ENCODE peak calls at places on chromosomes 5 and 9, in seven cellular contexts. I, F, V, E, M, N and Y are unnamed samples.

GRCh38 chr5:126801174-126801991 is 24.4 kb downstream of the LMNB1 start:
- DNase-seq in V (no peak), M (no peak), I (no peak), E (no peak), F (no peak), N (no peak), Y (no peak)

GRCh38 chr5:57324888-57325287 is 151.0 kb downstream of the GPBP1 start:
- DNase-seq in V (no peak), M (no peak), I (peak; percentile 21), E (no peak), F (no peak), N (no peak), Y (no peak)

GRCh38 chr5:31113101-31113500 is 80.4 kb upstream of the CDH6 start:
- DNase-seq in I (peak; percentile 63), V (no peak), N (no peak), E (no peak), M (peak; percentile 88), F (no peak), Y (peak; percentile 31)

GRCh38 chr5:60257852-60258251 is 364.3 kb upstream of the PDE4D start:
- DNase-seq in M (no peak), F (no peak), V (no peak), E (no peak), N (no peak), I (no peak), Y (no peak)

GRCh38 chr5:2174572-2174971 is 291.8 kb upstream of the IRX4 start:
- DNase-seq in N (no peak), M (no peak), F (no peak), V (no peak), E (no peak), I (no peak), Y (no peak)

GRCh38 chr9:136965771-136966484 is 11.4 kb upstream of the PTGDS start:
- DNase-seq in N (no peak), I (no peak), F (no peak), V (no peak), M (no peak), E (no peak), Y (no peak)

GRCh38 chr9:133701981-133702797 is 36.0 kb downstream of the SARDH start:
- DNase-seq in I (no peak), F (no peak), V (no peak), N (no peak), M (peak; percentile 15), E (no peak), Y (no peak)

GRCh38 chr9:113519401-113520108 is 56.0 kb downstream of the RGS3 start:
- DNase-seq in M (peak; percentile 29), I (peak; percentile 24), V (no peak), E (no peak), F (no peak), N (no peak), Y (peak; percentile 76)

GRCh38 chr9:107861075-107861474 is 371.5 kb upstream of the KLF4 start:
- DNase-seq in V (no peak), F (no peak), M (no peak), N (no peak), E (no peak), I (no peak), Y (no peak)

GRCh38 chr5:67607958-67608357 is 411.4 kb upstream of the CD180 start:
- DNase-seq in N (no peak), M (no peak), E (no peak), V (no peak), F (no peak), I (no peak), Y (no peak)

GRCh38 chr5:32444191-32444945 is at the start of gene ZFR:
- DNase-seq in E (peak; percentile 58), F (peak; percentile 75), V (peak; percentile 96), M (peak; percentile 85), N (peak; percentile 93), I (peak; percentile 99), Y (peak; percentile 80)

GRCh38 chr9:75892168-75892901 is 1.9 kb downstream of the PCSK5 start:
- DNase-seq in M (no peak), V (peak; percentile 63), E (no peak), N (no peak), I (peak; percentile 10), F (no peak), Y (no peak)

GRCh38 chr5:42591026-42591425 is 165.6 kb upstream of the CCDC152 start:
- DNase-seq in I (no peak), M (no peak), V (peak; percentile 89), F (no peak), N (no peak), E (no peak), Y (no peak)

GRCh38 chr9:134564431-134565170 is 77.0 kb upstream of the COL5A1 start:
- DNase-seq in V (peak; percentile 53), I (peak; percentile 74), F (no peak), N (no peak), E (peak; percentile 58), M (peak; percentile 94), Y (peak; percentile 51)

GRCh38 chr5:132501961-132502931 is 11.7 kb upstream of the IRF1 start:
- DNase-seq in N (no peak), E (no peak), M (peak; percentile 69), I (no peak), F (no peak), V (no peak), Y (no peak)

GRCh38 chr9:37747271-37747753 is 6.3 kb upstream of the TRMT10B start:
- DNase-seq in M (peak; percentile 78), I (peak; percentile 88), E (no peak), N (peak; percentile 26), F (peak; percentile 58), V (peak; percentile 83), Y (peak; percentile 38)

GRCh38 chr5:372911-373709 is 51.6 kb downstream of the AHRR start:
- DNase-seq in V (no peak), M (no peak), N (no peak), I (no peak), F (peak; percentile 57), E (no peak), Y (no peak)

GRCh38 chr9:91817493-91818225 is 132.4 kb downstream of the ROR2 start:
- DNase-seq in F (no peak), N (no peak), I (peak; percentile 52), E (peak; percentile 63), M (peak; percentile 95), V (peak; percentile 54), Y (peak; percentile 80)